ENCODE peak calls at places on chromosomes 3 and 15, in seven cellular contexts. One of them, this sample, is unnamed.

GRCh38 chr15:60349589-60349988 is 48.2 kb downstream of the ANXA2 start:
- DNase-seq in HepG2: no peak
- DNase-seq in GF-D8: no peak
- DNase-seq in LoVo: no peak
- DNase-seq in NCI-H748 treated with DMSO at 0.1 percent for 48 hours: no peak
- DNase-seq in lower lobe of right lung: no peak
- DNase-seq in pancreas: no peak
- DNase-seq in this sample: no peak

GRCh38 chr15:46091860-46092450 is 457.1 kb downstream of the SQOR start:
- DNase-seq in LoVo: peak
- DNase-seq in HepG2: peak
- DNase-seq in NCI-H748 treated with DMSO at 0.1 percent for 48 hours: peak
- DNase-seq in pancreas: no peak
- DNase-seq in lower lobe of right lung: no peak
- DNase-seq in GF-D8: no peak
- DNase-seq in this sample: no peak

GRCh38 chr3:4241595-4242170 is 61.5 kb upstream of the SETMAR start:
- DNase-seq in pancreas: no peak
- DNase-seq in GF-D8: no peak
- DNase-seq in NCI-H748 treated with DMSO at 0.1 percent for 48 hours: no peak
- DNase-seq in lower lobe of right lung: no peak
- DNase-seq in LoVo: no peak
- DNase-seq in HepG2: no peak
- DNase-seq in this sample: no peak

GRCh38 chr3:150107429-150108175 is 136.9 kb upstream of the PFN2 start:
- DNase-seq in LoVo: no peak
- DNase-seq in lower lobe of right lung: no peak
- DNase-seq in pancreas: no peak
- DNase-seq in HepG2: no peak
- DNase-seq in GF-D8: no peak
- DNase-seq in NCI-H748 treated with DMSO at 0.1 percent for 48 hours: no peak
- DNase-seq in this sample: no peak

GRCh38 chr15:43534897-43535296 is 17.5 kb downstream of the MAP1A start:
- DNase-seq in LoVo: no peak
- DNase-seq in pancreas: no peak
- DNase-seq in GF-D8: no peak
- DNase-seq in HepG2: no peak
- DNase-seq in NCI-H748 treated with DMSO at 0.1 percent for 48 hours: no peak
- DNase-seq in lower lobe of right lung: no peak
- DNase-seq in this sample: no peak

GRCh38 chr3:129317876-129318275 is 39.2 kb downstream of the HMCES start:
- DNase-seq in LoVo: no peak
- DNase-seq in pancreas: no peak
- DNase-seq in GF-D8: no peak
- DNase-seq in NCI-H748 treated with DMSO at 0.1 percent for 48 hours: no peak
- DNase-seq in lower lobe of right lung: no peak
- DNase-seq in HepG2: no peak
- DNase-seq in this sample: no peak

GRCh38 chr3:64176461-64176996 is 48.7 kb downstream of the PRICKLE2 start:
- DNase-seq in LoVo: no peak
- DNase-seq in NCI-H748 treated with DMSO at 0.1 percent for 48 hours: no peak
- DNase-seq in HepG2: no peak
- DNase-seq in lower lobe of right lung: no peak
- DNase-seq in GF-D8: no peak
- DNase-seq in pancreas: no peak
- DNase-seq in this sample: no peak

GRCh38 chr3:79490165-79491028 is 277.4 kb downstream of the ROBO1 start:
- DNase-seq in NCI-H748 treated with DMSO at 0.1 percent for 48 hours: no peak
- DNase-seq in pancreas: peak
- DNase-seq in HepG2: no peak
- DNase-seq in LoVo: no peak
- DNase-seq in GF-D8: no peak
- DNase-seq in lower lobe of right lung: peak
- DNase-seq in this sample: no peak

GRCh38 chr3:40997711-40998519 is 201.4 kb upstream of the CTNNB1 start:
- DNase-seq in HepG2: no peak
- DNase-seq in NCI-H748 treated with DMSO at 0.1 percent for 48 hours: no peak
- DNase-seq in GF-D8: no peak
- DNase-seq in LoVo: no peak
- DNase-seq in pancreas: no peak
- DNase-seq in lower lobe of right lung: no peak
- DNase-seq in this sample: no peak

GRCh38 chr3:117696871-117697270 is 987.3 kb downstream of the TUSC7 start:
- DNase-seq in LoVo: no peak
- DNase-seq in GF-D8: no peak
- DNase-seq in HepG2: no peak
- DNase-seq in pancreas: no peak
- DNase-seq in NCI-H748 treated with DMSO at 0.1 percent for 48 hours: no peak
- DNase-seq in lower lobe of right lung: no peak
- DNase-seq in this sample: no peak

GRCh38 chr3:10263549-10264363 is 15.5 kb downstream of the TATDN2 start:
- DNase-seq in pancreas: no peak
- DNase-seq in HepG2: no peak
- DNase-seq in LoVo: no peak
- DNase-seq in NCI-H748 treated with DMSO at 0.1 percent for 48 hours: no peak
- DNase-seq in GF-D8: no peak
- DNase-seq in lower lobe of right lung: no peak
- DNase-seq in this sample: peak

GRCh38 chr3:170997966-170998913 is 28.3 kb downstream of the SLC2A2 start:
- DNase-seq in NCI-H748 treated with DMSO at 0.1 percent for 48 hours: no peak
- DNase-seq in pancreas: no peak
- DNase-seq in GF-D8: no peak
- DNase-seq in HepG2: peak
- DNase-seq in LoVo: peak
- DNase-seq in lower lobe of right lung: no peak
- DNase-seq in this sample: no peak

GRCh38 chr3:124887177-124887995 is at the start of gene ITGB5:
- DNase-seq in GF-D8: no peak
- DNase-seq in pancreas: peak
- DNase-seq in lower lobe of right lung: peak
- DNase-seq in HepG2: peak
- DNase-seq in LoVo: peak
- DNase-seq in NCI-H748 treated with DMSO at 0.1 percent for 48 hours: no peak
- DNase-seq in this sample: peak

GRCh38 chr15:52031542-52031941 is 12.5 kb downstream of the MAPK6 start:
- DNase-seq in GF-D8: no peak
- DNase-seq in HepG2: no peak
- DNase-seq in NCI-H748 treated with DMSO at 0.1 percent for 48 hours: no peak
- DNase-seq in lower lobe of right lung: no peak
- DNase-seq in LoVo: peak
- DNase-seq in pancreas: no peak
- DNase-seq in this sample: no peak

GRCh38 chr3:33179132-33179531 is 39.5 kb downstream of the SUSD5 start:
- DNase-seq in pancreas: no peak
- DNase-seq in LoVo: no peak
- DNase-seq in HepG2: no peak
- DNase-seq in lower lobe of right lung: no peak
- DNase-seq in NCI-H748 treated with DMSO at 0.1 percent for 48 hours: no peak
- DNase-seq in GF-D8: no peak
- DNase-seq in this sample: no peak

GRCh38 chr3:98602078-98602678 is 8.8 kb upstream of the CPOX start:
- DNase-seq in NCI-H748 treated with DMSO at 0.1 percent for 48 hours: no peak
- DNase-seq in GF-D8: peak
- DNase-seq in pancreas: no peak
- DNase-seq in LoVo: peak
- DNase-seq in HepG2: peak
- DNase-seq in lower lobe of right lung: no peak
- DNase-seq in this sample: peak

GRCh38 chr3:179739816-179740594 is 87.2 kb downstream of the USP13 start:
- DNase-seq in LoVo: no peak
- DNase-seq in pancreas: no peak
- DNase-seq in GF-D8: no peak
- DNase-seq in NCI-H748 treated with DMSO at 0.1 percent for 48 hours: no peak
- DNase-seq in HepG2: peak
- DNase-seq in lower lobe of right lung: no peak
- DNase-seq in this sample: no peak

GRCh38 chr15:80512729-80513670 is 108.8 kb downstream of the ARNT2 start:
- DNase-seq in GF-D8: no peak
- DNase-seq in lower lobe of right lung: no peak
- DNase-seq in NCI-H748 treated with DMSO at 0.1 percent for 48 hours: no peak
- DNase-seq in pancreas: no peak
- DNase-seq in LoVo: peak
- DNase-seq in HepG2: peak
- DNase-seq in this sample: no peak

GRCh38 chr3:134079111-134079531 is 49.4 kb upstream of the SLCO2A1 start:
- DNase-seq in GF-D8: no peak
- DNase-seq in LoVo: no peak
- DNase-seq in HepG2: peak
- DNase-seq in lower lobe of right lung: no peak
- DNase-seq in pancreas: no peak
- DNase-seq in NCI-H748 treated with DMSO at 0.1 percent for 48 hours: no peak
- DNase-seq in this sample: no peak

GRCh38 chr3:168847293-168847883 is 751.7 kb upstream of the GOLIM4 start:
- DNase-seq in HepG2: no peak
- DNase-seq in NCI-H748 treated with DMSO at 0.1 percent for 48 hours: no peak
- DNase-seq in pancreas: no peak
- DNase-seq in GF-D8: no peak
- DNase-seq in lower lobe of right lung: no peak
- DNase-seq in LoVo: peak
- DNase-seq in this sample: no peak

GRCh38 chr15:92400573-92400972 is 6.9 kb downstream of the ST8SIA2 start:
- DNase-seq in HepG2: no peak
- DNase-seq in pancreas: no peak
- DNase-seq in LoVo: no peak
- DNase-seq in lower lobe of right lung: no peak
- DNase-seq in GF-D8: no peak
- DNase-seq in NCI-H748 treated with DMSO at 0.1 percent for 48 hours: no peak
- DNase-seq in this sample: no peak

GRCh38 chr3:31196881-31197364 is 302.5 kb upstream of the GADL1 start:
- DNase-seq in pancreas: no peak
- DNase-seq in LoVo: no peak
- DNase-seq in NCI-H748 treated with DMSO at 0.1 percent for 48 hours: no peak
- DNase-seq in HepG2: no peak
- DNase-seq in GF-D8: no peak
- DNase-seq in lower lobe of right lung: no peak
- DNase-seq in this sample: no peak

This sample was measured in T-helper 1 cell.